ENCODE peak calls at places on chromosome 2, in eight cellular contexts. One of them, this sample, is unnamed. For H3K27me3, the result is how much of the 10 kb centered on the place peaks cover.

GRCh38 chr2:149038442-149039212 is at the start of gene LYPD6B:
- DNase-seq in CD4-positive, alpha-beta T cell: no peak
- DNase-seq in GM23248: peak
- DNase-seq in mesendoderm: peak
- DNase-seq in ovary: no peak
- DNase-seq in dorsolateral prefrontal cortex: no peak
- DNase-seq in mesenchymal stem cell: no peak
- DNase-seq in SJSA1: peak
- DNase-seq in this sample: peak

GRCh38 chr2:227221120-227221519 is 56.7 kb downstream of the COL4A3 start:
- DNase-seq in CD4-positive, alpha-beta T cell: no peak
- DNase-seq in dorsolateral prefrontal cortex: no peak
- DNase-seq in ovary: no peak
- DNase-seq in mesendoderm: peak
- DNase-seq in GM23248: no peak
- DNase-seq in mesenchymal stem cell: no peak
- DNase-seq in SJSA1: no peak
- DNase-seq in this sample: no peak

GRCh38 chr2:45567288-45567963 is 43.6 kb downstream of the SRBD1 start:
- DNase-seq in ovary: no peak
- DNase-seq in CD4-positive, alpha-beta T cell: no peak
- DNase-seq in GM23248: no peak
- DNase-seq in mesenchymal stem cell: no peak
- DNase-seq in dorsolateral prefrontal cortex: no peak
- DNase-seq in mesendoderm: no peak
- DNase-seq in SJSA1: no peak
- DNase-seq in this sample: no peak

GRCh38 chr2:142834003-142834402 is 43.5 kb upstream of the KYNU start:
- DNase-seq in mesendoderm: no peak
- DNase-seq in ovary: no peak
- DNase-seq in GM23248: peak
- DNase-seq in dorsolateral prefrontal cortex: no peak
- DNase-seq in SJSA1: no peak
- DNase-seq in CD4-positive, alpha-beta T cell: no peak
- DNase-seq in mesenchymal stem cell: peak
- DNase-seq in this sample: no peak

GRCh38 chr2:197125000-197125399 is 185.6 kb downstream of the ANKRD44 start:
- DNase-seq in GM23248: peak
- DNase-seq in mesenchymal stem cell: peak
- DNase-seq in mesendoderm: no peak
- DNase-seq in dorsolateral prefrontal cortex: no peak
- DNase-seq in CD4-positive, alpha-beta T cell: no peak
- DNase-seq in SJSA1: peak
- DNase-seq in ovary: no peak
- DNase-seq in this sample: no peak

GRCh38 chr2:48600204-48600813 is 17.3 kb upstream of the GTF2A1L start:
- DNase-seq in mesenchymal stem cell: peak
- DNase-seq in dorsolateral prefrontal cortex: peak
- DNase-seq in SJSA1: no peak
- DNase-seq in mesendoderm: peak
- DNase-seq in CD4-positive, alpha-beta T cell: no peak
- DNase-seq in ovary: no peak
- DNase-seq in GM23248: peak
- DNase-seq in this sample: no peak

GRCh38 chr2:158676696-158677095 is 118.4 kb upstream of the DAPL1 start:
- DNase-seq in dorsolateral prefrontal cortex: peak
- DNase-seq in CD4-positive, alpha-beta T cell: no peak
- DNase-seq in SJSA1: no peak
- DNase-seq in GM23248: no peak
- DNase-seq in mesendoderm: no peak
- DNase-seq in ovary: no peak
- DNase-seq in mesenchymal stem cell: no peak
- DNase-seq in this sample: no peak

GRCh38 chr2:72291059-72291458 is 143.4 kb upstream of the CYP26B1 start:
- DNase-seq in ovary: no peak
- DNase-seq in mesenchymal stem cell: peak
- DNase-seq in mesendoderm: no peak
- DNase-seq in GM23248: peak
- DNase-seq in CD4-positive, alpha-beta T cell: no peak
- DNase-seq in SJSA1: no peak
- DNase-seq in dorsolateral prefrontal cortex: no peak
- DNase-seq in this sample: no peak

GRCh38 chr2:233165895-233166661 is 85.4 kb upstream of the ATG16L1 start:
- DNase-seq in mesenchymal stem cell: no peak
- DNase-seq in CD4-positive, alpha-beta T cell: no peak
- DNase-seq in dorsolateral prefrontal cortex: no peak
- DNase-seq in mesendoderm: no peak
- DNase-seq in ovary: no peak
- DNase-seq in GM23248: peak
- DNase-seq in SJSA1: peak
- DNase-seq in this sample: no peak

GRCh38 chr2:74066491-74067203 is 81.1 kb downstream of the BOLA3 start:
- DNase-seq in SJSA1: no peak
- DNase-seq in dorsolateral prefrontal cortex: no peak
- DNase-seq in GM23248: no peak
- DNase-seq in mesendoderm: no peak
- DNase-seq in ovary: no peak
- DNase-seq in mesenchymal stem cell: no peak
- DNase-seq in CD4-positive, alpha-beta T cell: no peak
- DNase-seq in this sample: no peak

GRCh38 chr2:20156826-20157605 is 67.9 kb downstream of the SDC1 start:
- DNase-seq in GM23248: no peak
- DNase-seq in ovary: no peak
- DNase-seq in dorsolateral prefrontal cortex: no peak
- DNase-seq in mesendoderm: no peak
- DNase-seq in mesenchymal stem cell: no peak
- DNase-seq in SJSA1: no peak
- DNase-seq in CD4-positive, alpha-beta T cell: no peak
- DNase-seq in this sample: no peak
- H3K27me3 ChIP-seq in GM23248: under half
- H3K27me3 ChIP-seq in ovary: under half
- H3K27me3 ChIP-seq in dorsolateral prefrontal cortex: under half
- H3K27me3 ChIP-seq in mesendoderm: under half
- H3K27me3 ChIP-seq in mesenchymal stem cell: under half
- H3K27me3 ChIP-seq in SJSA1: under half
- H3K27me3 ChIP-seq in CD4-positive, alpha-beta T cell: under half
- H3K27me3 ChIP-seq in this sample: under half

DNA sequence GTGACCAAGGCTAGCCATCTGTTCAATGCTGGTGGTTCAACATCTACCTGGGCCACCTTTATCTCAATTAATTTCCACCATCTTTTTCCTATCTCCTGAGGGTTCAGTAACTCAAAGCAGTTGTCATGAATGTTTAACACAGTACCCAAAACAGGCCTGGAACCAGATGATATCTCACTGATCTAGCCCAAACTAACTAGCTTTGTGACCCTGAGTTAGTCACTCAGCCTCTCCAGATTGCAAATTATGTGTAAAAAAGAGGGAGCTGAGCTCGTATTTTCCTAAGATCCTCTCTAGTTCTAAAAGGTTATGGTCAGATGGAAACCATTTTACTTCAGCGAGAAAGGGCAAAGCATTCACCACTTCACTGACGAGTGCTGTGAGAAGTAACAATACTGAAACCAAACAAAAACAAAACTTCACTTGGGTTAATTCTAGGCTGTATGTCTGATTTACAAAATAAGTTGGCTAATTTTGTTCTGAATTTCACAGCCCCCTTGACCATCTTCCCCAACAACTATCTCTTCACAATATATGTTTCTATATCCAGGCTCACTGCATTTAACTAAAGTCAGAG is 14.8 kb downstream of the SPRED2 start:
- DNase-seq in mesendoderm: no peak
- DNase-seq in CD4-positive, alpha-beta T cell: no peak
- DNase-seq in dorsolateral prefrontal cortex: no peak
- DNase-seq in ovary: no peak
- DNase-seq in GM23248: no peak
- DNase-seq in SJSA1: no peak
- DNase-seq in mesenchymal stem cell: no peak
- DNase-seq in this sample: no peak
- H3K27ac ChIP-seq in mesendoderm: no peak
- H3K27ac ChIP-seq in CD4-positive, alpha-beta T cell: no peak
- H3K27ac ChIP-seq in dorsolateral prefrontal cortex: no peak
- H3K27ac ChIP-seq in ovary: no peak
- H3K27ac ChIP-seq in GM23248: no peak
- H3K27ac ChIP-seq in SJSA1: no peak
- H3K27ac ChIP-seq in mesenchymal stem cell: no peak
- H3K27ac ChIP-seq in this sample: no peak

GRCh38 chr2:222318026-222318711 is 19.4 kb upstream of the PAX3 start:
- DNase-seq in mesendoderm: peak
- DNase-seq in mesenchymal stem cell: peak
- DNase-seq in ovary: peak
- DNase-seq in SJSA1: no peak
- DNase-seq in CD4-positive, alpha-beta T cell: no peak
- DNase-seq in GM23248: peak
- DNase-seq in dorsolateral prefrontal cortex: peak
- DNase-seq in this sample: peak

GRCh38 chr2:222318712-222319575 is 20.1 kb upstream of the PAX3 start:
- DNase-seq in CD4-positive, alpha-beta T cell: no peak
- DNase-seq in ovary: peak
- DNase-seq in mesendoderm: no peak
- DNase-seq in dorsolateral prefrontal cortex: peak
- DNase-seq in SJSA1: no peak
- DNase-seq in mesenchymal stem cell: peak
- DNase-seq in GM23248: peak
- DNase-seq in this sample: peak

GRCh38 chr2:222320441-222321395 is 21.9 kb upstream of the PAX3 start:
- DNase-seq in dorsolateral prefrontal cortex: peak
- DNase-seq in mesendoderm: no peak
- DNase-seq in SJSA1: no peak
- DNase-seq in ovary: no peak
- DNase-seq in CD4-positive, alpha-beta T cell: no peak
- DNase-seq in GM23248: peak
- DNase-seq in mesenchymal stem cell: peak
- DNase-seq in this sample: peak

GRCh38 chr2:222322241-222322640 is 23.4 kb upstream of the PAX3 start:
- DNase-seq in SJSA1: no peak
- DNase-seq in dorsolateral prefrontal cortex: no peak
- DNase-seq in GM23248: no peak
- DNase-seq in mesendoderm: no peak
- DNase-seq in mesenchymal stem cell: no peak
- DNase-seq in CD4-positive, alpha-beta T cell: no peak
- DNase-seq in ovary: no peak
- DNase-seq in this sample: no peak

GRCh38 chr2:222319576-222320440 is 21.0 kb upstream of the PAX3 start:
- DNase-seq in mesendoderm: no peak
- DNase-seq in dorsolateral prefrontal cortex: peak
- DNase-seq in mesenchymal stem cell: peak
- DNase-seq in GM23248: peak
- DNase-seq in CD4-positive, alpha-beta T cell: no peak
- DNase-seq in SJSA1: no peak
- DNase-seq in ovary: peak
- DNase-seq in this sample: peak
- H3K27me3 ChIP-seq in mesendoderm: under half
- H3K27me3 ChIP-seq in dorsolateral prefrontal cortex: under half
- H3K27me3 ChIP-seq in mesenchymal stem cell: half or more
- H3K27me3 ChIP-seq in GM23248: half or more
- H3K27me3 ChIP-seq in CD4-positive, alpha-beta T cell: under half
- H3K27me3 ChIP-seq in SJSA1: half or more
- H3K27me3 ChIP-seq in ovary: under half
- H3K27me3 ChIP-seq in this sample: half or more

GRCh38 chr2:107160831-107161230 is 274.9 kb upstream of the ST6GAL2 start:
- DNase-seq in mesendoderm: no peak
- DNase-seq in mesenchymal stem cell: no peak
- DNase-seq in dorsolateral prefrontal cortex: no peak
- DNase-seq in ovary: no peak
- DNase-seq in CD4-positive, alpha-beta T cell: no peak
- DNase-seq in GM23248: no peak
- DNase-seq in SJSA1: no peak
- DNase-seq in this sample: no peak
- H3K27ac ChIP-seq in mesendoderm: no peak
- H3K27ac ChIP-seq in mesenchymal stem cell: no peak
- H3K27ac ChIP-seq in dorsolateral prefrontal cortex: no peak
- H3K27ac ChIP-seq in ovary: no peak
- H3K27ac ChIP-seq in CD4-positive, alpha-beta T cell: no peak
- H3K27ac ChIP-seq in GM23248: no peak
- H3K27ac ChIP-seq in SJSA1: no peak
- H3K27ac ChIP-seq in this sample: no peak